ENCODE peak calls at places on chromosomes 16 and 17, in four cellular contexts. N, B, F and M are unnamed samples.

GRCh38 chr17:1997587-1998425 is 27.3 kb downstream of the RTN4RL1 start:
- DNase-seq in N (no peak), F (no peak), B (peak), M (peak)

GRCh38 chr16:11358531-11358930 is 13.3 kb downstream of the RMI2 start:
- DNase-seq in F (no peak), N (no peak), B (no peak), M (no peak)

GRCh38 chr17:57674894-57675293 is 70.2 kb downstream of the CCDC182 start:
- DNase-seq in N (no peak), F (no peak), B (no peak), M (no peak)

GRCh38 chr17:61018938-61019337 is 341.3 kb downstream of the BCAS3 start:
- DNase-seq in N (no peak), B (no peak), F (no peak), M (no peak)

GRCh38 chr16:89409161-89409711 is 81.1 kb downstream of the ANKRD11 start:
- DNase-seq in B (peak), F (no peak), N (peak), M (peak)

GRCh38 chr17:63354251-63354650 is 91.9 kb downstream of the CYB561 start:
- DNase-seq in N (no peak), F (no peak), B (peak), M (no peak)

GRCh38 chr17:49312722-49313121 is 49.3 kb downstream of the ZNF652 start:
- DNase-seq in B (no peak), F (no peak), N (no peak), M (no peak)

GRCh38 chr17:57313276-57313835 is 57.0 kb downstream of the MSI2 start:
- DNase-seq in F (no peak), N (no peak), B (no peak), M (no peak)

GRCh38 chr17:57968456-57968855 is 13.2 kb upstream of the CUEDC1 start:
- DNase-seq in N (no peak), F (no peak), B (no peak), M (no peak)

GRCh38 chr16:22233050-22233405 is 26.9 kb downstream of the EEF2K start:
- DNase-seq in N (no peak), F (no peak), B (no peak), M (no peak)

GRCh38 chr16:66899945-66900688 is 18.6 kb downstream of the CDH16 start:
- DNase-seq in N (no peak), B (peak), F (peak), M (peak)

GRCh38 chr16:58195771-58196170 is 2.1 kb downstream of the CSNK2A2 start:
- DNase-seq in B (no peak), N (no peak), F (no peak), M (no peak)

GRCh38 chr16:31200821-31201510 is 1.6 kb downstream of the PYCARD start:
- DNase-seq in N (peak), B (peak), F (no peak), M (no peak)

GRCh38 chr17:8124350-8125195 is 667 bp upstream of the HES7 start:
- DNase-seq in B (peak), F (no peak), N (peak), M (peak)

GRCh38 chr17:31608659-31609254 is 217.3 kb downstream of the RAB11FIP4 start:
- DNase-seq in B (peak), N (no peak), F (no peak), M (no peak)

GRCh38 chr16:60166111-60166510 is 1432.0 kb upstream of the GOT2 start:
- DNase-seq in B (peak), N (no peak), F (no peak), M (no peak)

GRCh38 chr16:49464877-49465504 is 91.4 kb downstream of the C16orf78 start:
- DNase-seq in B (no peak), N (peak), F (no peak), M (no peak)

GRCh38 chr17:39822051-39822450 is 42.1 kb downstream of the IKZF3 start:
- DNase-seq in B (no peak), F (no peak), N (no peak), M (no peak)

GRCh38 chr17:4536742-4537411 is 18.3 kb downstream of the MYBBP1A start:
- DNase-seq in N (no peak), B (peak), F (no peak), M (no peak)

GRCh38 chr16:77963185-77964044 is 58.9 kb upstream of the CLEC3A start:
- DNase-seq in F (no peak), B (no peak), N (no peak), M (no peak)

GRCh38 chr16:47732122-47732805 is 271.1 kb downstream of the PHKB start:
- DNase-seq in F (no peak), N (no peak), B (peak), M (no peak)